ENCODE peak calls at places on chromosome 3, in ten cellular contexts. F is erythroblast, Q is HCT116, X is heart left ventricle, I is body of pancreas, Y is esophagus squamous epithelium, V is ovary, B is H54, J is upper lobe of left lung, C is IMR-90. U is an unnamed sample.

GRCh38 chr3:153137626-153138025 is 24.4 kb upstream of the RAP2B start:
- DNase-seq in V (no peak), Y (no peak), I (no peak), C (no peak), Q (no peak), J (no peak), B (no peak), X (no peak), F (no peak), U (no peak)

GRCh38 chr3:52402706-52403270 is 42.1 kb downstream of the SEMA3G start:
- DNase-seq in V (peak; percentile 15), B (no peak), X (peak; percentile 13), I (no peak), F (no peak), Q (no peak), Y (no peak), C (no peak), J (no peak), U (peak; percentile 12)

GRCh38 chr3:189167027-189167766 is 4.6 kb upstream of the TPRG1 start:
- DNase-seq in I (no peak), Q (peak; percentile 70), C (no peak), Y (no peak), F (no peak), X (no peak), J (no peak), B (peak; percentile 30), V (no peak), U (no peak)

GRCh38 chr3:42071720-42072582 is 19.2 kb upstream of the TRAK1 start:
- DNase-seq in X (peak; percentile 85), Y (no peak), C (peak; percentile 75), J (peak; percentile 29), B (peak; percentile 64), F (no peak), V (peak; percentile 63), Q (no peak), I (peak; percentile 86), U (no peak)

GRCh38 chr3:144055604-144056003 is 84.0 kb downstream of the DIPK2A start:
- DNase-seq in I (no peak), X (no peak), V (no peak), Q (no peak), Y (no peak), B (peak; percentile 22), F (no peak), J (no peak), C (peak; percentile 34), U (no peak)

GRCh38 chr3:141418751-141419150 is 50.4 kb downstream of the ZBTB38 start:
- DNase-seq in Y (no peak), J (no peak), B (no peak), F (no peak), I (no peak), V (no peak), C (no peak), X (no peak), Q (no peak), U (no peak)

GRCh38 chr3:177371903-177372302 is 174.6 kb upstream of the TBL1XR1 start:
- DNase-seq in J (no peak), V (no peak), B (no peak), I (no peak), C (no peak), Q (no peak), F (no peak), Y (no peak), X (no peak), U (no peak)

GRCh38 chr3:55812403-55813013 is 325.4 kb upstream of the WNT5A start:
- DNase-seq in Y (no peak), F (no peak), B (no peak), V (no peak), I (no peak), C (no peak), X (no peak), J (no peak), Q (no peak), U (no peak)

GRCh38 chr3:143135150-143135549 is 15.6 kb downstream of the CHST2 start:
- DNase-seq in Q (no peak), F (no peak), B (peak; percentile 84), I (no peak), J (no peak), Y (no peak), C (peak; percentile 95), V (no peak), X (no peak), U (no peak)

GRCh38 chr3:56839784-56840724 is 38.3 kb upstream of the ARHGEF3 start:
- DNase-seq in B (no peak), Q (no peak), J (no peak), V (no peak), F (no peak), C (peak; percentile 87), I (no peak), X (no peak), Y (no peak), U (no peak)

GRCh38 chr3:10524270-10524669 is 18.9 kb upstream of the ATP2B2 start:
- DNase-seq in C (no peak), J (no peak), I (no peak), V (no peak), B (no peak), Q (no peak), F (no peak), Y (no peak), X (no peak), U (no peak)

DNA sequence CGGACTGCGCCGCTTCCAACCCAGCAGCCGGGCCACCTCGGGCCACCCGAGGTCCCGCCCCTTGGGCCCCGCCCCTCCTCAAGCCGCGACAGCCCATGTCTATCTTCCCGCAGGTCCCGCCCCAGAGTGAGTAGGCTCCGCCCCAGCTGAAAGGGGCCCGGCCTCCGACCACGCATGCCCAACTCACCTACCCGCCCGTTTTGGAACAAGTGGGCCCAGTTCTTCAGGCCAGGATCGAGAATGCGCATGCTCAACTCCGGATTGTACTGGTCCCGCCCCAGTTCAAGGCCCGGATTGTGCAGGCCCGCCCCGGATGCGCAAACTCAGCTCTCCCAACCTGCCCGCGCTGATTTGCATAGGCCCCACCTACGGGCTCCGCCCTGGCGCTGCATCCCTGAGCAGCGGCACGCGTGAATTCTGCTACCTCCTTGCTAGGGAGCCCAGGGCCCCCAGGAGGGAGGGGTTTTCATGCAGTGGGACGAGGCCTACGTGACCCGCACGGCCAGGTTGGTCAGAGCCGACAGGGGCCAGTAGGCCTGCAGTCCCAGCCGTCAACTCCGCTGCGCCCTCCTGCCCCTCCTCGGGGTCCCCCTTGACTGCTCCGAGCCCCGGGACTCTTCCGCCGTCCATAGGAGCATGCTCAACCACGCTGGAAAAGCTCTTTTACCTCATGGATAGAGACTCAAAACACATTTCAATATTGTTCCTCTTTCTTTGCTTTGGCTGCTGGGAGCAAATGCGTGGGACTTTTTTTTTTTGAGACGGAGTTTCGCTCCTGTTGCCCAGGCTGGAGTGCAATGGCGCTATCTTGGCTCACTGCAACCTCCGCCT is at the start of gene PFKFB4:
- DNase-seq in C (peak; percentile 99), J (peak; percentile 99), V (peak; percentile 99), I (peak; percentile 100), X (peak; percentile 99), B (peak; percentile 89), Q (peak; percentile 99), F (peak; percentile 100), Y (peak; percentile 97), U (peak; percentile 97)
- TF ChIP-seq POLR2A in C (no peak), J (no peak), V (no peak), I (no peak), X (peak; percentile 38), B (no peak), Q (peak; percentile 60), F (peak; percentile 31), Y (no peak), U (peak; percentile 65)

DNA sequence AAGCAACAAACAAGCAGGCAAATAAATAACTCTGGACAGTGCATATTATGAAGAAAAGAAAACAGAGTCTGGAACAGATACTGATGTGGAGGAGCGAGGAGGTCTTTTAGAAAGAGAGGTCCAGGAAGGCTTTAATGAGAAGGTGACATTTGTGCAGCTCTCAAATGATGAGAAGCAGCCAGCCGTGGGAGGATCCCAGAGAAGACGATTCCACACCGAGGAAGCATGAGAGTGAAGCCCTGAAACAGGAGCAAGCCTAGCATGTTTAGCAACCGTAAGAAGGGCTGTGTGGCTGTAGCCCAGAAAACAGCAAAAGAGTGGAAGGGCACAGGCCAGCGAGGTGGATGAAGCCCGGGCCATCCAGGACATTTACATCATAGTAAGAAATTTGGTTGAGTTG is 93.1 kb downstream of the RAD18 start:
- DNase-seq in F (no peak), C (no peak), Q (no peak), B (no peak), J (no peak), Y (no peak), X (no peak), I (no peak), V (no peak), U (no peak)
- TF ChIP-seq POLR2A in F (no peak), C (no peak), Q (no peak), B (no peak), J (no peak), Y (no peak), X (no peak), I (no peak), V (no peak), U (no peak)

DNA sequence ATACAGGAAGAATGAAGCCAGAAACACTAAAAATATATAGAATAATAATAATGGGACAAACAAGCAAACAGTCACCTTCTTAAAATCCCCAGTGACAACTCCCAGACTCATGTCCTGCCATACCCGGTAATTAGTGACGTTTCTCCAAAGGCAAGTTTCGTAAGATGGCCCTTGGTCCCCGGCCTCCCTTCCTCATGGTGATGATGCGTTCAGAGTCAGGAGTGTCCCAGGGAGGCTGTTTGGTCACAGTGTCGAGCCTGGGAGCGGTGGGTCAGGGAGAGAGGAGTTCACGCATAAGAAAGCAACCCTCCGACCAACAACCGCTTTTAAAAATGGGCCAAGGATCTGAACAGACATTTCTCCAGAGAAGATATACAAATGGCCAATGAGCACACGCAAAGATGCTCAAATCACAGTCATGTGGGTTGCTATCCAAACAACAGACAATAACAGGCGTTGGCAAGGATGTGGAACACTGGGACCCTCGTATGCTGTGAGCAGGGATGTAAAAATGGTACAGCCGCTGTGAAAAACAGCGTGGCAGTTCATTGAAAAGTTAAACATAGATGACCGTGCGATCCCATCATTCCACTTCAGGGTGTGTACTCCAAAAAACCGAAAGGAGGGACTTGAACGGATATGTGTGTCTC is 6.5 kb upstream of the LRRC15 start:
- DNase-seq in Y (no peak), V (no peak), X (no peak), Q (no peak), F (no peak), I (no peak), C (no peak), J (no peak), B (no peak), U (no peak)
- TF ChIP-seq POLR2A in Y (no peak), V (no peak), X (no peak), Q (no peak), F (no peak), I (no peak), C (no peak), J (no peak), B (no peak), U (no peak)

GRCh38 chr3:170267793-170268192 is 45.6 kb downstream of the PRKCI start:
- DNase-seq in Q (no peak), B (no peak), C (no peak), I (no peak), F (no peak), V (no peak), Y (no peak), J (no peak), X (no peak), U (no peak)

GRCh38 chr3:170274641-170275040 is 52.4 kb downstream of the PRKCI start:
- DNase-seq in Q (no peak), X (no peak), B (no peak), C (peak; percentile 66), Y (no peak), F (no peak), V (no peak), J (no peak), I (no peak), U (no peak)

GRCh38 chr3:170275832-170276231 is 53.6 kb downstream of the PRKCI start:
- DNase-seq in V (no peak), X (no peak), C (no peak), Q (no peak), F (no peak), B (no peak), I (no peak), Y (no peak), J (no peak), U (no peak)

GRCh38 chr3:170270282-170270891 is 48.2 kb downstream of the PRKCI start:
- DNase-seq in Q (no peak), V (no peak), B (no peak), J (no peak), C (no peak), I (no peak), X (no peak), F (no peak), Y (no peak), U (no peak)
- TF ChIP-seq POLR2A in Q (no peak), V (no peak), B (no peak), J (no peak), C (no peak), I (no peak), X (no peak), F (no peak), Y (no peak), U (no peak)